ENCODE peak calls at places on chromosomes 7 and 10, in ten cellular contexts. N is kidney, H is NCI-H2029, B is Caki2, A is fibroblast of pulmonary artery, J is renal cortical epithelial cell, T is astrocyte of the spinal cord, V is iPS DF 6.9, P is NT2/D1, W is adrenal gland. F is an unnamed sample.

GRCh38 chr10:126549326-126549725 is 121.2 kb downstream of the C10orf90 start:
- DNase-seq in N (no peak), H (no peak), B (no peak), A (no peak), J (no peak), T (no peak), V (no peak), P (no peak), W (no peak), F (no peak)

GRCh38 chr10:10778959-10779358 is 238.7 kb upstream of the CELF2 start:
- DNase-seq in N (no peak), H (no peak), B (no peak), A (no peak), J (no peak), T (no peak), V (no peak), P (no peak), W (no peak), F (no peak)

GRCh38 chr10:124465777-124466488 is 4.3 kb downstream of the LHPP start:
- DNase-seq in N (no peak), H (no peak), B (no peak), A (no peak), J (no peak), T (no peak), V (no peak), P (no peak), W (no peak), F (no peak)

GRCh38 chr7:45267262-45267661 is 109.7 kb downstream of the RAMP3 start:
- DNase-seq in N (no peak), H (no peak), B (no peak), A (peak), J (peak), T (peak), V (no peak), P (no peak), W (no peak), F (no peak)

GRCh38 chr10:119803264-119803663 is 69.4 kb downstream of the MCMBP start:
- DNase-seq in N (no peak), H (no peak), B (no peak), A (peak), J (peak), T (peak), V (no peak), P (no peak), W (no peak), F (no peak)

GRCh38 chr10:128664729-128665128 is 538.5 kb upstream of the MKI67 start:
- DNase-seq in N (no peak), H (no peak), B (no peak), A (no peak), J (no peak), T (no peak), V (no peak), P (no peak), W (no peak), F (no peak)

GRCh38 chr10:32232378-32232777 is 114.6 kb downstream of the EPC1 start:
- DNase-seq in N (no peak), H (no peak), B (no peak), A (no peak), J (peak), T (no peak), V (no peak), P (no peak), W (no peak), F (no peak)

GRCh38 chr10:86956195-86956840 is 1.1 kb downstream of the MMRN2 start:
- DNase-seq in N (peak), H (no peak), B (no peak), A (no peak), J (no peak), T (no peak), V (no peak), P (no peak), W (no peak), F (no peak)

GRCh38 chr10:103593022-103593570 is 99.6 kb downstream of the NEURL1 start:
- DNase-seq in N (no peak), H (no peak), B (no peak), A (no peak), J (no peak), T (no peak), V (no peak), P (no peak), W (no peak), F (no peak)

GRCh38 chr7:139382439-139382838 is 22.7 kb downstream of the LUC7L2 start:
- DNase-seq in N (no peak), H (no peak), B (no peak), A (no peak), J (no peak), T (no peak), V (no peak), P (no peak), W (no peak), F (no peak)

GRCh38 chr7:98211676-98212531 is 665 bp downstream of the BHLHA15 start:
- DNase-seq in N (peak), H (no peak), B (no peak), A (no peak), J (no peak), T (no peak), V (no peak), P (no peak), W (no peak), F (no peak)

GRCh38 chr7:102272075-102272916 is 14.4 kb upstream of the SH2B2 start:
- DNase-seq in N (peak), H (peak), B (peak), A (peak), J (peak), T (peak), V (peak), P (peak), W (peak), F (peak)

F was measured in heart left ventricle.